ENCODE peak calls at places on chromosome 12, in six cellular contexts. One of them, this sample, is unnamed.

GRCh38 chr12:63967358-63967757 is 122.9 kb downstream of the SRGAP1 start:
- DNase-seq in heart left ventricle: no peak
- DNase-seq in PC-3: peak; percentile 68
- DNase-seq in fibroblast of lung: peak; percentile 79
- DNase-seq in ovary: no peak
- DNase-seq in IMR-90: peak; percentile 72
- DNase-seq in this sample: no peak

GRCh38 chr12:19196959-19197630 is 67.6 kb downstream of the PLEKHA5 start:
- DNase-seq in heart left ventricle: no peak
- DNase-seq in PC-3: no peak
- DNase-seq in fibroblast of lung: peak; percentile 25
- DNase-seq in ovary: no peak
- DNase-seq in IMR-90: peak; percentile 32
- DNase-seq in this sample: no peak

GRCh38 chr12:45509187-45509586 is 220.3 kb upstream of the ARID2 start:
- DNase-seq in heart left ventricle: no peak
- DNase-seq in PC-3: no peak
- DNase-seq in fibroblast of lung: no peak
- DNase-seq in ovary: no peak
- DNase-seq in IMR-90: no peak
- DNase-seq in this sample: no peak

GRCh38 chr12:3035171-3035570 is 42.0 kb upstream of the TSPAN9 start:
- DNase-seq in heart left ventricle: peak; percentile 36
- DNase-seq in PC-3: no peak
- DNase-seq in fibroblast of lung: peak; percentile 24
- DNase-seq in ovary: no peak
- DNase-seq in IMR-90: peak; percentile 25
- DNase-seq in this sample: peak; percentile 18

GRCh38 chr12:80857311-80857710 is 80.4 kb downstream of the LIN7A start:
- DNase-seq in heart left ventricle: no peak
- DNase-seq in PC-3: no peak
- DNase-seq in fibroblast of lung: peak; percentile 84
- DNase-seq in ovary: no peak
- DNase-seq in IMR-90: peak; percentile 62
- DNase-seq in this sample: peak; percentile 57

GRCh38 chr12:63995512-63995911 is 151.0 kb downstream of the SRGAP1 start:
- DNase-seq in heart left ventricle: no peak
- DNase-seq in PC-3: peak; percentile 52
- DNase-seq in fibroblast of lung: peak; percentile 20
- DNase-seq in ovary: no peak
- DNase-seq in IMR-90: no peak
- DNase-seq in this sample: no peak

GRCh38 chr12:55933158-55933798 is 2.3 kb downstream of the DGKA start:
- DNase-seq in heart left ventricle: no peak
- DNase-seq in PC-3: peak; percentile 91
- DNase-seq in fibroblast of lung: peak; percentile 26
- DNase-seq in ovary: no peak
- DNase-seq in IMR-90: no peak
- DNase-seq in this sample: peak; percentile 87

GRCh38 chr12:64946132-64946829 is 121.8 kb downstream of the TBC1D30 start:
- DNase-seq in heart left ventricle: peak; percentile 82
- DNase-seq in PC-3: no peak
- DNase-seq in fibroblast of lung: peak; percentile 55
- DNase-seq in ovary: no peak
- DNase-seq in IMR-90: peak; percentile 7
- DNase-seq in this sample: no peak

GRCh38 chr12:64813733-64814132 is 10.7 kb upstream of the TBC1D30 start:
- DNase-seq in heart left ventricle: no peak
- DNase-seq in PC-3: peak; percentile 72
- DNase-seq in fibroblast of lung: no peak
- DNase-seq in ovary: no peak
- DNase-seq in IMR-90: no peak
- DNase-seq in this sample: no peak

GRCh38 chr12:26736563-26737486 is 96.2 kb downstream of the ITPR2 start:
- DNase-seq in heart left ventricle: no peak
- DNase-seq in PC-3: peak; percentile 88
- DNase-seq in fibroblast of lung: peak; percentile 65
- DNase-seq in ovary: no peak
- DNase-seq in IMR-90: peak; percentile 63
- DNase-seq in this sample: peak; percentile 29

GRCh38 chr12:1916396-1917171 is 1.9 kb downstream of the CACNA2D4 start:
- DNase-seq in heart left ventricle: peak; percentile 73
- DNase-seq in PC-3: no peak
- DNase-seq in fibroblast of lung: no peak
- DNase-seq in ovary: peak; percentile 86
- DNase-seq in IMR-90: no peak
- DNase-seq in this sample: peak; percentile 58

GRCh38 chr12:61029516-61029915 is 1230.7 kb upstream of the USP15 start:
- DNase-seq in heart left ventricle: no peak
- DNase-seq in PC-3: no peak
- DNase-seq in fibroblast of lung: no peak
- DNase-seq in ovary: no peak
- DNase-seq in IMR-90: no peak
- DNase-seq in this sample: no peak

GRCh38 chr12:124517260-124518050 is 50.0 kb downstream of the NCOR2 start:
- DNase-seq in heart left ventricle: peak; percentile 89
- DNase-seq in PC-3: peak; percentile 67
- DNase-seq in fibroblast of lung: peak; percentile 58
- DNase-seq in ovary: peak; percentile 77
- DNase-seq in IMR-90: peak; percentile 38
- DNase-seq in this sample: peak; percentile 96

GRCh38 chr12:52629251-52630103 is 11.1 kb upstream of the KRT73 start:
- DNase-seq in heart left ventricle: no peak
- DNase-seq in PC-3: no peak
- DNase-seq in fibroblast of lung: no peak
- DNase-seq in ovary: no peak
- DNase-seq in IMR-90: no peak
- DNase-seq in this sample: no peak

GRCh38 chr12:52198454-52199215 is 6.8 kb upstream of the KRT80 start:
- DNase-seq in heart left ventricle: no peak
- DNase-seq in PC-3: no peak
- DNase-seq in fibroblast of lung: no peak
- DNase-seq in ovary: no peak
- DNase-seq in IMR-90: no peak
- DNase-seq in this sample: peak; percentile 78

GRCh38 chr12:130356222-130356621 is 18.5 kb downstream of the PIWIL1 start:
- DNase-seq in heart left ventricle: no peak
- DNase-seq in PC-3: no peak
- DNase-seq in fibroblast of lung: no peak
- DNase-seq in ovary: no peak
- DNase-seq in IMR-90: no peak
- DNase-seq in this sample: no peak

GRCh38 chr12:85627584-85627983 is 208.6 kb downstream of the RASSF9 start:
- DNase-seq in heart left ventricle: no peak
- DNase-seq in PC-3: peak; percentile 71
- DNase-seq in fibroblast of lung: peak; percentile 90
- DNase-seq in ovary: no peak
- DNase-seq in IMR-90: peak; percentile 92
- DNase-seq in this sample: no peak

GRCh38 chr12:18723752-18724151 is 14.1 kb downstream of the PLCZ1 start:
- DNase-seq in heart left ventricle: no peak
- DNase-seq in PC-3: peak; percentile 89
- DNase-seq in fibroblast of lung: peak; percentile 85
- DNase-seq in ovary: no peak
- DNase-seq in IMR-90: peak; percentile 93
- DNase-seq in this sample: no peak

GRCh38 chr12:122888232-122888752 is 7.6 kb downstream of the VPS37B start:
- DNase-seq in heart left ventricle: peak; percentile 54
- DNase-seq in PC-3: peak; percentile 90
- DNase-seq in fibroblast of lung: peak; percentile 82
- DNase-seq in ovary: no peak
- DNase-seq in IMR-90: peak; percentile 69
- DNase-seq in this sample: no peak

GRCh38 chr12:94795520-94795919 is 145.2 kb upstream of the TMCC3 start:
- DNase-seq in heart left ventricle: no peak
- DNase-seq in PC-3: peak; percentile 81
- DNase-seq in fibroblast of lung: peak; percentile 61
- DNase-seq in ovary: peak; percentile 40
- DNase-seq in IMR-90: peak; percentile 53
- DNase-seq in this sample: peak; percentile 45

GRCh38 chr12:113292091-113292490 is 42.8 kb downstream of the SLC8B1 start:
- DNase-seq in heart left ventricle: no peak
- DNase-seq in PC-3: no peak
- DNase-seq in fibroblast of lung: peak; percentile 43
- DNase-seq in ovary: no peak
- DNase-seq in IMR-90: peak; percentile 76
- DNase-seq in this sample: peak; percentile 95

GRCh38 chr12:122079038-122079531 is 529 bp downstream of the MLXIP start:
- DNase-seq in heart left ventricle: peak; percentile 42
- DNase-seq in PC-3: peak; percentile 39
- DNase-seq in fibroblast of lung: no peak
- DNase-seq in ovary: peak; percentile 64
- DNase-seq in IMR-90: no peak
- DNase-seq in this sample: peak; percentile 62

GRCh38 chr12:8662592-8662991 is at the start of gene MFAP5:
- DNase-seq in heart left ventricle: peak; percentile 34
- DNase-seq in PC-3: no peak
- DNase-seq in fibroblast of lung: peak; percentile 96
- DNase-seq in ovary: no peak
- DNase-seq in IMR-90: peak; percentile 25
- DNase-seq in this sample: peak; percentile 93

GRCh38 chr12:68086019-68086603 is 73.4 kb downstream of the IFNG start:
- DNase-seq in heart left ventricle: no peak
- DNase-seq in PC-3: no peak
- DNase-seq in fibroblast of lung: no peak
- DNase-seq in ovary: no peak
- DNase-seq in IMR-90: no peak
- DNase-seq in this sample: no peak
- H3K9me3 ChIP-seq in heart left ventricle: peaks cover 9% of the 10 kb centered on the region
- H3K9me3 ChIP-seq in PC-3: peaks cover 12% of the 10 kb centered on the region
- H3K9me3 ChIP-seq in fibroblast of lung: no peaks in the 10 kb centered on the region
- H3K9me3 ChIP-seq in ovary: no peaks in the 10 kb centered on the region
- H3K9me3 ChIP-seq in IMR-90: no peaks in the 10 kb centered on the region
- H3K9me3 ChIP-seq in this sample: no peaks in the 10 kb centered on the region

DNA sequence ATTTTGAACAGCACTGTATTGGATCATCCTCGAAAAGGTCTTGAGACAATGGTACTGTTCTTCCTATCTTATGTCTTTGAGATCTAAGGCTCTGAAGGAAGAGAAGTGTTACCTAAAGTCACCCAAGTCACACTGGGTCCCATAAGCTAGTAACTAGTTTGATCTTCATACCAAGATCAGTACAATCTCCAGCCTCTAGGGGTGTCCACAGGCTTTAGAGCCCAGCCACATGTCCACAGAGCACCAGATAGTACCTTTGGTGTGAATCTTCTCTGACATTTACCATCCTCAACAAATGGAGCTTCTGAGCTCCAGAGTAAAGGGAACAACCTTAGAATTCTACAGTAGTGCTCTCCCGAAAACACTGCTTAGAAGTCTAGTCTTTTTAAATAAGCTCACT is 78.7 kb downstream of the KSR2 start:
- DNase-seq in heart left ventricle: no peak
- DNase-seq in PC-3: peak; percentile 29
- DNase-seq in fibroblast of lung: no peak
- DNase-seq in ovary: no peak
- DNase-seq in IMR-90: no peak
- DNase-seq in this sample: no peak
- TF ChIP-seq CTCF in heart left ventricle: no peak
- TF ChIP-seq CTCF in PC-3: peak; percentile 49
- TF ChIP-seq CTCF in fibroblast of lung: no peak
- TF ChIP-seq CTCF in ovary: no peak
- TF ChIP-seq CTCF in IMR-90: no peak
- TF ChIP-seq CTCF in this sample: peak; percentile 24

GRCh38 chr12:133135747-133136146 is 5.3 kb downstream of the ZNF10 start:
- DNase-seq in heart left ventricle: no peak
- DNase-seq in PC-3: no peak
- DNase-seq in fibroblast of lung: no peak
- DNase-seq in ovary: no peak
- DNase-seq in IMR-90: no peak
- DNase-seq in this sample: no peak
- H3K9me3 ChIP-seq in heart left ventricle: peaks cover 82% of the 10 kb centered on the region
- H3K9me3 ChIP-seq in PC-3: peaks cover 53% of the 10 kb centered on the region
- H3K9me3 ChIP-seq in fibroblast of lung: no peaks in the 10 kb centered on the region
- H3K9me3 ChIP-seq in ovary: no peaks in the 10 kb centered on the region
- H3K9me3 ChIP-seq in IMR-90: peaks cover 39% of the 10 kb centered on the region
- H3K9me3 ChIP-seq in this sample: peaks cover 8% of the 10 kb centered on the region

GRCh38 chr12:66279127-66279712 is 23.1 kb upstream of the HELB start:
- DNase-seq in heart left ventricle: no peak
- DNase-seq in PC-3: peak; percentile 41
- DNase-seq in fibroblast of lung: peak; percentile 7
- DNase-seq in ovary: no peak
- DNase-seq in IMR-90: peak; percentile 22
- DNase-seq in this sample: no peak
- TF ChIP-seq CTCF in heart left ventricle: peak; percentile 27
- TF ChIP-seq CTCF in PC-3: peak; percentile 80
- TF ChIP-seq CTCF in fibroblast of lung: peak; percentile 79
- TF ChIP-seq CTCF in ovary: no peak
- TF ChIP-seq CTCF in IMR-90: peak; percentile 58
- TF ChIP-seq CTCF in this sample: peak; percentile 84

DNA sequence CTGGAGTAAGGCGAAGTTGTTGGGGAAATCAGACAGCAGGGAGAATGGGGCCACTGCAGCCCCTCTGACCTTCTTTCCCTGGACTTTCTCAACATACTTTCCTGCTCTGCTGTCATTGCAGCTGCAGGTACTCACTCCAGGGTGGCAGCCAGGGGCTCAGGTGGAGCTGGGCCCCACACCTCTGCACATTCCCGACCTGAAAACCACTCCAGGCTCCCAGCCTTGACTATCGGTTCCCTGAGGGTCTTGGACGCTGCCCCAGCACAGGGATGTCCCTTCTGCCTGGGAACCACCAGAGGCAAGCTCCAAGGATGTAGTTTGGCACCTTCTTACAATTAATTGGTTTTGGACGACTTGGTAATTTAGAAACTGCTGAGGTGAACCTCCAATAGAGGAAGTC is 24.8 kb upstream of the CAPRIN2 start:
- DNase-seq in heart left ventricle: no peak
- DNase-seq in PC-3: no peak
- DNase-seq in fibroblast of lung: no peak
- DNase-seq in ovary: no peak
- DNase-seq in IMR-90: no peak
- DNase-seq in this sample: no peak
- H3K9me3 ChIP-seq in heart left ventricle: peaks cover 11% of the 10 kb centered on the region
- H3K9me3 ChIP-seq in PC-3: no peaks in the 10 kb centered on the region
- H3K9me3 ChIP-seq in fibroblast of lung: no peaks in the 10 kb centered on the region
- H3K9me3 ChIP-seq in ovary: no peaks in the 10 kb centered on the region
- H3K9me3 ChIP-seq in IMR-90: peaks cover 3% of the 10 kb centered on the region
- H3K9me3 ChIP-seq in this sample: no peaks in the 10 kb centered on the region

GRCh38 chr12:50842637-50843493 is at the start of gene TMPRSS12:
- DNase-seq in heart left ventricle: peak; percentile 29
- DNase-seq in PC-3: no peak
- DNase-seq in fibroblast of lung: no peak
- DNase-seq in ovary: peak; percentile 53
- DNase-seq in IMR-90: no peak
- DNase-seq in this sample: peak; percentile 87
- TF ChIP-seq CTCF in heart left ventricle: no peak
- TF ChIP-seq CTCF in PC-3: no peak
- TF ChIP-seq CTCF in fibroblast of lung: no peak
- TF ChIP-seq CTCF in ovary: no peak
- TF ChIP-seq CTCF in IMR-90: no peak
- TF ChIP-seq CTCF in this sample: no peak